ENCODE peak calls at places on chromosome 6, in ten cellular contexts. L, X, E, H, S, F, T, B, A and D are unnamed samples.

GRCh38 chr6:39441986-39442385 is 119.5 kb upstream of the KCNK16 start:
- DNase-seq in T (no peak), B (no peak), X (no peak), A (no peak), H (no peak), F (no peak), E (no peak), S (no peak), L (no peak), D (no peak)

GRCh38 chr6:27591660-27592059 is 118.8 kb upstream of the ZNF184 start:
- DNase-seq in H (no peak), T (no peak), A (no peak), X (peak), B (no peak), F (no peak), E (peak), S (no peak), L (no peak), D (no peak)

GRCh38 chr6:144165784-144166183 is 15.5 kb downstream of the STX11 start:
- DNase-seq in B (no peak), L (no peak), S (no peak), H (no peak), A (no peak), X (no peak), T (no peak), E (no peak), F (no peak), D (no peak)

GRCh38 chr6:105051941-105052471 is 95.1 kb downstream of the LIN28B start:
- DNase-seq in F (no peak), T (no peak), A (no peak), L (no peak), S (no peak), B (no peak), H (no peak), X (no peak), E (no peak), D (no peak)

GRCh38 chr6:32177182-32177787 is 920 bp upstream of the RNF5 start:
- DNase-seq in L (peak), T (no peak), A (no peak), H (peak), E (no peak), X (no peak), B (no peak), S (peak), F (no peak), D (no peak)

GRCh38 chr6:3057063-3057462 is 11.2 kb upstream of the RIPK1 start:
- DNase-seq in B (no peak), E (no peak), H (no peak), L (no peak), T (no peak), X (no peak), S (no peak), F (no peak), A (no peak), D (no peak)

GRCh38 chr6:149451361-149452061 is 33.3 kb downstream of the ZC3H12D start:
- DNase-seq in F (no peak), A (no peak), E (peak), X (no peak), S (no peak), B (no peak), H (peak), T (no peak), L (peak), D (peak)

GRCh38 chr6:42978487-42978792 is 541 bp downstream of the PEX6 start:
- DNase-seq in H (peak), T (peak), L (peak), B (no peak), F (peak), S (peak), A (no peak), E (peak), X (no peak), D (peak)

GRCh38 chr6:89954721-89955148 is 60.5 kb downstream of the GJA10 start:
- DNase-seq in H (no peak), F (no peak), T (no peak), A (no peak), E (no peak), B (no peak), S (no peak), L (no peak), X (no peak), D (no peak)

GRCh38 chr6:159830481-159831372 is 30.7 kb downstream of the PNLDC1 start:
- DNase-seq in X (no peak), E (no peak), H (no peak), S (no peak), B (no peak), A (no peak), F (no peak), L (no peak), T (no peak), D (no peak)

GRCh38 chr6:33431880-33432541 is 12.1 kb downstream of the SYNGAP1 start:
- DNase-seq in T (peak), F (no peak), E (no peak), X (no peak), S (no peak), A (no peak), B (no peak), H (no peak), L (peak), D (no peak)